ENCODE peak calls at places on chromosomes 13 and 19, in five cellular contexts. M, C, Q, Y and R are unnamed samples.

GRCh38 chr19:49506575-49507105 is 5.8 kb upstream of the FCGRT start:
- DNase-seq in C (peak), Y (no peak), Q (peak), M (peak), R (peak)

GRCh38 chr13:91405240-91405639 is 6.8 kb downstream of the GPC5 start:
- DNase-seq in C (no peak), Y (no peak), Q (no peak), M (no peak), R (no peak)

GRCh38 chr13:42378383-42378780 is 106.4 kb downstream of the AKAP11 start:
- DNase-seq in M (no peak), Q (no peak), C (no peak), Y (no peak), R (no peak)

GRCh38 chr13:45352031-45352430 is 11.0 kb upstream of the TPT1 start:
- DNase-seq in C (no peak), M (no peak), Y (no peak), Q (no peak), R (no peak)

GRCh38 chr13:112779856-112780604 is 90.2 kb downstream of the ATP11A start:
- DNase-seq in M (no peak), Y (no peak), C (no peak), Q (no peak), R (no peak)

GRCh38 chr19:33156354-33156753 is 24.4 kb downstream of the WDR88 start:
- DNase-seq in M (no peak), C (no peak), Y (no peak), Q (peak), R (no peak)

GRCh38 chr19:54452626-54453025 is 3.6 kb downstream of the LENG8 start:
- DNase-seq in Y (peak), C (no peak), Q (no peak), M (no peak), R (no peak)

GRCh38 chr19:13162749-13163608 is 12.8 kb downstream of the IER2 start:
- DNase-seq in C (peak), M (peak), Y (no peak), Q (peak), R (peak)

GRCh38 chr13:80048802-80049201 is 292.1 kb downstream of the SPRY2 start:
- DNase-seq in M (peak), Y (no peak), Q (peak), C (peak), R (peak)

GRCh38 chr13:48162182-48162581 is 67.3 kb upstream of the MED4 start:
- DNase-seq in M (no peak), Y (no peak), Q (no peak), C (no peak), R (no peak)

GRCh38 chr19:58338825-58339558 is 12.2 kb downstream of the ZSCAN22 start:
- DNase-seq in Y (peak), M (no peak), C (peak), Q (peak), R (peak)
- TF ChIP-seq CTCF in Y (peak), M (no peak), C (no peak), Q (no peak), R (peak)

DNA sequence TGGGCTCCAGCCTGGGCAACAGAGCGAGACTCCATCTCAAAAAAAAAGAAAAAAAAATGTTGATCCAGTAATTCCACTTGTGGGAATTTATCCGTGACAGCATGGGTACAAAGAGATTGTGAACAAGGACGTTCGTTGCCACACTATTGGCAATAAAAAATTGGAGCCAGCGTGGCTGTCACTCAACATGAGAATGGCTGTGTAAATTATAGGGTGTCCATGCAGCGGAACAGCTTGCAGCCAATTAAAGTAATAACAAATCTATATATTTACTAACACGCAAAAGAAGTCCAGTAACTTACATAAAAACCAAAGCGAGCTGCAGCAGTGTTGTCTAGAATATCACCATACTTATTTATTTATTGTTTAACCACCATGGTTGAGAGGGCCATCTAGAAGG is 19.3 kb downstream of the DPF1 start:
- DNase-seq in C (no peak), M (no peak), Q (no peak), Y (no peak), R (no peak)
- TF ChIP-seq CTCF in C (no peak), M (no peak), Q (no peak), Y (no peak), R (no peak)

GRCh38 chr13:78595458-78595818 is 7.9 kb downstream of the POU4F1 start:
- DNase-seq in M (no peak), Q (no peak), C (no peak), Y (no peak), R (no peak)
- TF ChIP-seq CTCF in M (no peak), Q (no peak), C (no peak), Y (no peak), R (no peak)

GRCh38 chr19:15365264-15365663 is 14.3 kb downstream of the AKAP8 start:
- DNase-seq in C (no peak), M (no peak), Y (no peak), Q (no peak), R (no peak)
- TF ChIP-seq CTCF in C (no peak), M (no peak), Y (no peak), Q (no peak), R (no peak)

DNA sequence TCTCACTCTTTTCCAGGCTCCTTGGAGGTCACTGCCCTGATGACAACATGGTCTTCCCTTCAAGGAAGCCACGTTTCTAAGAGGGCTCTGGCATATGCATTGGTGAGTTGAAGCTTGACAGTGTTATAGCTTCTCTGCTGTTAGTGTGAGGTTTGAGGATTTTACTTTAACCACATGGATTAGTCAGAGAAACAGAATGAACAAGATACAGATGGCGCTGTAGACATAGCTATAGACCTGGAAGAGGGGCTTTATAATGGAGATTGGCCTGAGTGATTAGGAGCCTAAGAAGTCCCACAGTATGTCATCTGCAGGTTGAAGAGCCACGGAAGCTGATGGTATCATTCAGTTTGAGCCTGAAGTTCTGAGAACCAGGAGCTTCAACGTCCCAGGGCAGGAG is 18.4 kb upstream of the URI1 start:
- DNase-seq in Q (no peak), Y (no peak), M (no peak), C (no peak), R (no peak)
- TF ChIP-seq CTCF in Q (peak), Y (peak), M (no peak), C (no peak), R (no peak)